ENCODE peak calls at places on chromosomes 13 and 19, in four cellular contexts. V, H, C and F are unnamed samples.

GRCh38 chr13:39773833-39774232 is 118.4 kb downstream of the COG6 start:
- DNase-seq in V (no peak), H (no peak), C (no peak), F (no peak)

GRCh38 chr19:18832331-18833140 is 777 bp downstream of the UPF1 start:
- DNase-seq in V (no peak), H (no peak), C (peak), F (peak)

GRCh38 chr13:21078501-21078900 is 17.1 kb upstream of the LATS2 start:
- DNase-seq in V (no peak), H (no peak), C (no peak), F (no peak)

GRCh38 chr19:12997225-12997966 is 2.1 kb downstream of the NFIX start:
- DNase-seq in V (no peak), H (no peak), C (no peak), F (no peak)

GRCh38 chr13:42752731-42753130 is 28.7 kb upstream of the FAM216B start:
- DNase-seq in V (no peak), H (no peak), C (no peak), F (no peak)

GRCh38 chr19:55437410-55437809 is 5.7 kb downstream of the SHISA7 start:
- DNase-seq in V (peak), H (no peak), C (no peak), F (peak)

GRCh38 chr19:16021796-16022195 is 54.5 kb upstream of the TPM4 start:
- DNase-seq in V (no peak), H (no peak), C (no peak), F (no peak)

GRCh38 chr19:49639401-49640112 is 386 bp downstream of the RRAS start:
- DNase-seq in V (no peak), H (no peak), C (no peak), F (no peak)

GRCh38 chr13:28820099-28821051 is at the start of gene MTUS2:
- DNase-seq in V (no peak), H (peak), C (no peak), F (peak)

GRCh38 chr13:62357887-62358645 is 942.4 kb upstream of the PCDH20 start:
- DNase-seq in V (no peak), H (no peak), C (no peak), F (peak)

GRCh38 chr19:35609881-35610353 is 2.6 kb upstream of the HAUS5 start:
- DNase-seq in V (no peak), H (no peak), C (peak), F (peak)

GRCh38 chr13:24042710-24043440 is 117.6 kb upstream of the SPATA13 start:
- DNase-seq in V (no peak), H (no peak), C (no peak), F (no peak)

GRCh38 chr13:50125306-50125555 is 110.0 kb downstream of the KCNRG start:
- DNase-seq in V (no peak), H (no peak), C (no peak), F (no peak)

GRCh38 chr13:110507678-110508381 is 53.7 kb downstream of the RAB20 start:
- DNase-seq in V (no peak), H (no peak), C (no peak), F (no peak)